ENCODE peak calls at places on chromosomes 16 and 17, in four cellular contexts. H is stimulated activated naive CD8-positive, alpha-beta T cell treated with anti-CD3 and anti-CD28 coated beads, Interleukin-15, Interleukin-2, amounts not matched to agents 100 U/mL and 50 U/mL, for 24 hours; G is neural crest cell; V is colonic mucosa. K is an unnamed sample.

GRCh38 chr17:63116967-63117366 is 150.9 kb downstream of the TANC2 start:
- DNase-seq in V (no peak), G (no peak), H (no peak), K (peak; percentile 16)

GRCh38 chr17:43559161-43559816 is 13.1 kb upstream of the ETV4 start:
- DNase-seq in H (no peak), V (no peak), G (no peak), K (no peak)

GRCh38 chr17:57051886-57052342 is 33.1 kb upstream of the AKAP1 start:
- DNase-seq in H (no peak), G (no peak), V (no peak), K (no peak)

GRCh38 chr17:78873519-78874340 is 29.3 kb downstream of the CEP295NL start:
- DNase-seq in H (no peak), G (no peak), V (no peak), K (no peak)

GRCh38 chr17:59361916-59362810 is 30.7 kb downstream of the YPEL2 start:
- DNase-seq in G (no peak), V (no peak), H (peak; percentile 35), K (peak; percentile 31)

GRCh38 chr17:61057257-61057656 is 342.4 kb upstream of the TBX2 start:
- DNase-seq in G (no peak), V (no peak), H (no peak), K (no peak)

GRCh38 chr16:65200857-65201256 is 79.0 kb upstream of the CDH11 start:
- DNase-seq in G (no peak), H (no peak), V (no peak), K (no peak)

GRCh38 chr17:40284085-40284713 is 3.5 kb upstream of the CDC6 start:
- DNase-seq in G (no peak), H (no peak), V (peak; percentile 69), K (peak; percentile 91)

GRCh38 chr16:63617047-63617989 is 1504.5 kb downstream of the CDH11 start:
- DNase-seq in H (no peak), G (no peak), V (peak; percentile 19), K (no peak)

GRCh38 chr16:85986931-85987749 is 88.2 kb downstream of the IRF8 start:
- DNase-seq in G (peak; percentile 26), V (peak; percentile 49), H (peak; percentile 78), K (no peak)

GRCh38 chr16:1167276-1168107 is 14.6 kb downstream of the CACNA1H start:
- DNase-seq in G (peak; percentile 40), H (no peak), V (no peak), K (no peak)

GRCh38 chr17:27493088-27493487 is 36.8 kb downstream of the KSR1 start:
- DNase-seq in V (no peak), H (no peak), G (no peak), K (no peak)

GRCh38 chr17:80101946-80102706 is 745 bp downstream of the GAA start:
- DNase-seq in H (no peak), V (peak; percentile 29), G (no peak), K (no peak)

GRCh38 chr16:81583893-81584705 is 139.5 kb downstream of the CMIP start:
- DNase-seq in H (no peak), V (peak; percentile 75), G (no peak), K (peak; percentile 82)

GRCh38 chr16:48361540-48361939 is 23.7 kb downstream of the SIAH1 start:
- DNase-seq in H (no peak), V (no peak), G (no peak), K (no peak)

GRCh38 chr17:81453049-81453448 is 57.8 kb downstream of the BAHCC1 start:
- DNase-seq in V (no peak), H (no peak), G (no peak), K (no peak)

GRCh38 chr16:83473109-83473508 is 334.7 kb upstream of the HSBP1 start:
- DNase-seq in H (no peak), V (no peak), G (no peak), K (no peak)

GRCh38 chr17:39704821-39705551 is 5.1 kb downstream of the ERBB2 start:
- DNase-seq in H (no peak), G (no peak), V (no peak), K (no peak)

GRCh38 chr17:31608659-31609254 is 217.3 kb downstream of the RAB11FIP4 start:
- DNase-seq in V (no peak), G (no peak), H (no peak), K (no peak)

GRCh38 chr17:43360739-43361498 is 37.9 kb upstream of the ARL4D start:
- DNase-seq in V (peak; percentile 80), H (peak; percentile 83), G (peak; percentile 48), K (peak; percentile 85)

GRCh38 chr17:76598004-76598439 is 12.4 kb upstream of the ST6GALNAC2 start:
- DNase-seq in H (no peak), G (no peak), V (no peak), K (no peak)

GRCh38 chr16:53055603-53056527 is 1.1 kb downstream of the CHD9 start:
- DNase-seq in V (peak; percentile 74), H (peak; percentile 8), G (no peak), K (peak; percentile 46)

GRCh38 chr17:61414141-61414935 is 14.7 kb downstream of the TBX2 start:
- DNase-seq in V (peak; percentile 29), G (no peak), H (no peak), K (no peak)

GRCh38 chr16:71882505-71883192 is 1.3 kb downstream of the ZNF821 start:
- DNase-seq in H (peak; percentile 80), V (peak; percentile 92), G (peak; percentile 78), K (peak; percentile 84)

GRCh38 chr17:4543557-4544026 is 11.6 kb downstream of the MYBBP1A start:
- DNase-seq in G (no peak), V (no peak), H (no peak), K (no peak)

GRCh38 chr16:84048306-84048705 is 5.7 kb upstream of the SLC38A8 start:
- DNase-seq in H (no peak), V (no peak), G (no peak), K (no peak)

GRCh38 chr16:9370071-9370491 is 278.6 kb downstream of the HAPSTR1 start:
- DNase-seq in G (no peak), H (no peak), V (peak; percentile 66), K (no peak)

GRCh38 chr17:82384051-82384729 is 12.6 kb downstream of the UTS2R start:
- DNase-seq in G (no peak), V (no peak), H (no peak), K (no peak)

GRCh38 chr16:29804020-29804419 is 2.3 kb upstream of the MAZ start:
- DNase-seq in G (no peak), H (no peak), V (no peak), K (no peak)

GRCh38 chr17:73420897-73421296 is 109.1 kb upstream of the CDC42EP4 start:
- DNase-seq in G (no peak), H (no peak), V (no peak), K (no peak)

GRCh38 chr17:75473246-75473645 is 16.8 kb downstream of the TMEM94 start:
- DNase-seq in V (no peak), G (no peak), H (no peak), K (no peak)

GRCh38 chr17:77242118-77242800 is 101.5 kb downstream of the SEC14L1 start:
- DNase-seq in V (no peak), H (no peak), G (no peak), K (no peak)

GRCh38 chr16:49560018-49560830 is 186.6 kb downstream of the C16orf78 start:
- DNase-seq in H (no peak), V (no peak), G (no peak), K (peak; percentile 25)

GRCh38 chr17:61574542-61575351 is 16.3 kb downstream of the NACA2 start:
- DNase-seq in V (peak; percentile 38), G (peak; percentile 14), H (no peak), K (peak; percentile 27)

GRCh38 chr17:27981978-27982377 is 60.5 kb upstream of the NLK start:
- DNase-seq in G (no peak), H (no peak), V (no peak), K (no peak)

GRCh38 chr17:80443916-80444708 is 29.1 kb downstream of the ENDOV start:
- DNase-seq in G (no peak), H (no peak), V (no peak), K (no peak)

GRCh38 chr17:79179334-79179733 is 104.7 kb downstream of the ENGASE start:
- DNase-seq in G (no peak), V (no peak), H (no peak), K (no peak)

GRCh38 chr17:82544431-82545070 is 25.0 kb downstream of the FOXK2 start:
- DNase-seq in V (no peak), G (no peak), H (no peak), K (no peak)

GRCh38 chr17:81948635-81949378 is 1.8 kb upstream of the MYADML2 start:
- DNase-seq in V (no peak), H (no peak), G (no peak), K (no peak)